ENCODE peak calls at places on chromosomes 5 and 9, in four cellular contexts. L is breast epithelium, H is PC-3, Q is cardiac muscle cell. V is an unnamed sample.

GRCh38 chr5:39164016-39164415 is 55.3 kb downstream of the FYB1 start:
- DNase-seq in Q (no peak), H (no peak), L (no peak), V (no peak)

GRCh38 chr9:91495450-91495849 is 71.8 kb upstream of the NFIL3 start:
- DNase-seq in Q (no peak), L (no peak), H (peak), V (no peak)

GRCh38 chr5:172753101-172753500 is 17.9 kb downstream of the DUSP1 start:
- DNase-seq in H (peak), Q (no peak), L (no peak), V (no peak)

GRCh38 chr5:175059687-175060194 is 335.4 kb downstream of the MSX2 start:
- DNase-seq in L (no peak), Q (peak), H (no peak), V (peak)

GRCh38 chr9:126475933-126476555 is 137.7 kb upstream of the LMX1B start:
- DNase-seq in L (no peak), H (no peak), Q (no peak), V (no peak)

GRCh38 chr5:138819065-138819464 is 56.1 kb downstream of the LRRTM2 start:
- DNase-seq in L (no peak), Q (no peak), H (no peak), V (no peak)

GRCh38 chr5:151954271-151954670 is 29.6 kb upstream of the GLRA1 start:
- DNase-seq in Q (no peak), H (no peak), L (no peak), V (no peak)

GRCh38 chr5:74279244-74279643 is 361.3 kb downstream of the ENC1 start:
- DNase-seq in H (no peak), Q (no peak), L (no peak), V (no peak)

GRCh38 chr9:105994970-105995369 is 300.6 kb downstream of the TMEM38B start:
- DNase-seq in L (no peak), Q (no peak), H (peak), V (no peak)

GRCh38 chr9:128203024-128203841 is at the start of gene DNM1:
- DNase-seq in L (no peak), Q (peak), H (peak), V (peak)

GRCh38 chr5:38258319-38259061 is at the start of gene EGFLAM:
- DNase-seq in L (no peak), H (no peak), Q (peak), V (no peak)

GRCh38 chr5:115453391-115454095 is 91.0 kb downstream of the FEM1C start:
- DNase-seq in L (no peak), Q (no peak), H (no peak), V (no peak)
- H3K27ac ChIP-seq in L (no peak), Q (no peak), H (no peak), V (no peak)

DNA sequence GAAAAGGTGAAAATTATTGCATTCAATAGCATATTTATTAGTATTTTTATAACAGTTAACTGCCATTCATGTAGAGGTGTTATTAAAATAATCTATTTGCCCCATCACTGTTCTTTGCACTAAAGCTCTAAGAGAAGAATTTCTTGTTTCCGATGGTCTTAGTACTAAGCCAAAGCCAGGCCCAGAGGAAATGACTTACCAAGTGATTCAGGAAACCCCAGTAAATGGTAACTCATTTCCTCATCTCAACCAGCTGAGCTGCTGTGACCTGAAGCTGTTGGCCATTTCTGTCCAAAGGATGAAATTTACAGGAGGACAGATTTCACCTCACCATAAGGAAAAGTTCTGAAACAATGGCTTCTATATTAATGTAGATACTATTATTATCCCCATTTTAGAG is 117.0 kb downstream of the PIK3R1 start:
- DNase-seq in H (peak), L (no peak), Q (no peak), V (no peak)
- H3K27ac ChIP-seq in H (no peak), L (no peak), Q (no peak), V (no peak)

DNA sequence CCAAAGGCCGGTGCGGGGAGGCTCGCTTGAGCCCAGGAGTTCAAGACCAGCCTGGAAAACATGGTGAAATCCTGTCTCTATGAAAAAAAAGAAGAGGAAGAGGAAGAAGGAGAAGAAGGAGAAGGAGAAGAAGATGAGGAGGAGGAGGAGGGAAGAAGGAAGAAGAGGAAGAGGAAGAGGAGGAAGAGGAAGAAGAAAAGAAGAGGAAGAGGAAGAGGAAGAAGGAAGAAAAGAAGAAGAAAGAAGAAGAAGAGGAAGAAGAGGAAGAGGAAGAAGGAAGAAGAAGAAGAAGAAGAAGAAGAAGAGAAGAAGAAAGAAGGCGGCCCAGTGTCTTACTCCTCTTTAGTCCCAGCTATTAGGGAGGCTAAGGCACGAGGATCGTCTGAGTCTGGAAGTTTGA is 44.8 kb upstream of the XPA start:
- DNase-seq in L (no peak), Q (no peak), H (no peak), V (no peak)
- H3K27ac ChIP-seq in L (no peak), Q (no peak), H (no peak), V (no peak)

GRCh38 chr5:141815796-141816180 is 62.4 kb downstream of the PCDH1 start:
- DNase-seq in Q (no peak), H (no peak), L (no peak), V (no peak)
- H3K27ac ChIP-seq in Q (no peak), H (no peak), L (no peak), V (peak)

GRCh38 chr5:82991059-82991458 is 86.1 kb downstream of the TMEM167A start:
- DNase-seq in L (no peak), H (no peak), Q (no peak), V (no peak)

GRCh38 chr5:82986404-82986803 is 90.8 kb downstream of the TMEM167A start:
- DNase-seq in Q (no peak), L (no peak), H (no peak), V (no peak)

GRCh38 chr5:82987188-82987587 is 90.0 kb downstream of the TMEM167A start:
- DNase-seq in Q (no peak), H (no peak), L (no peak), V (no peak)

DNA sequence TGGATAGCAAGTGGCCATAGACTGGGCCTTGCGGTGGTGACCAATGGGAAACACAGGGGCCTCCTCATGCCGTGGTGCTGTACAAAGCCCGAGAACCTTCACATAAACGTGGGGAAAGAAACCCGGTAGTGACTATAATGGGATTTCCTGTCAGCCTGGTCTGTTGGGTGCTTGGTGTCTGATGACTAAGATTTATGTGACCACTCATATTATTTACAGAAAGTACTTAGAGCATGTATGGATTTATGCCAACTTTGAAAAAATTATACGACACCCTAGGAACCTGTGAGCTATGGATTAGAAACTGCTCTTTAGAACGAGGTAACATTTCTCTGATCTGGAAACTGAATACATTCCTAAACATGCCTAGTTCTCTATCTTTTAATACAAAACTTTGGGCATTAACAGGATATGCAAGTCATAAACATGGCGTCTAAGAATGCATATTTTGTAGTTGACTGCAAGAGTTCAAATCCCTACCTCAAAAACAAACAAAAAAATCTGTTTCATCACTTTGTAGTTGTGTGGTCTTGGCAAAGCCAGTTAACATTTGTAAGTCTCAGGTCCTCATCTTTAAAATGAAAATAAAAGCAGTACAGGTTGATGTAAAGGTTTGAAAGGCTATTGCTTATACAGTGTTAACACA is 85.4 kb downstream of the TMEM167A start:
- DNase-seq in L (no peak), Q (no peak), H (peak), V (no peak)
- H3K27ac ChIP-seq in L (no peak), Q (no peak), H (peak), V (no peak)

GRCh38 chr9:136361047-136361756 is 2.3 kb downstream of the DNLZ start:
- DNase-seq in Q (no peak), H (no peak), L (no peak), V (no peak)
- H3K27ac ChIP-seq in Q (peak), H (no peak), L (peak), V (no peak)

DNA sequence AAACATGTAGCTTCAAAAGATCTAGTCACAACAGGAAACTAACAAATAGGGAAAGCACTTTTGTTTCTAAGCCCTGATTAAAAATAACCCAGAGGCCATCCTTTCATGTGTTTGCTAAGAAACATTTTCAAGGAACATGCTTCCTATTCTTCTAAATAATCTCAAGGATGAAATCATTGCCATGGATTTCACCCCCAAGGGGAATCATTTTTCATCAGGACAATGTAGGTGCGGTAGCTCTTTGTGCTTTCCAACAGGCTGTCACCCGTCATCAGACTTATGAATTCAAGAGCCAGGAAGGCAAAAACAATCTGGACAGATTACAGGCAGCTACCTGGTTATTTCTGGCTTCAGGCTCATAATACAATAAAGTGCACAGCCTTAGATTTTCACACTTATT is 20.0 kb downstream of the PCSK1 start:
- DNase-seq in L (no peak), Q (no peak), H (no peak), V (no peak)
- H3K27ac ChIP-seq in L (no peak), Q (no peak), H (no peak), V (no peak)

DNA sequence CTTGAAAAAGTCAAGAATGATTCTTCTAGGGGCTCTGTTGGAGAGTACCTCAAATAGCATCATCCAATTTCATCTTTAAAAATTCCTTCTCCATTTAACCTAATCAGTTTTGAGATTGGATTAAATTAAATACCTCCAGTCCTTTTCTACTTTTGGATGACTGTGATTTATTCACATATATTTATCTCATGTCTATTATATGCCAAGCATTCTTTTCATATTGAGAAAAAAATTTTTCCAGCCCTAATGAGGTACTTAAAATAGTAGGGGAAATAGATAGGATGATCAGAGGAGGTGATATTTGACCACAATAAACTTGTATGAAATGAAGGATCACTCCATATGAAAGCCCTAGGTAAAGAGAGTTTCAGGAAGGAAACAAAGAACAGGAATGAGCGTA is 250.1 kb downstream of the MAT2B start:
- DNase-seq in L (no peak), H (no peak), Q (no peak), V (no peak)
- H3K27ac ChIP-seq in L (no peak), H (no peak), Q (no peak), V (no peak)